ENCODE peak calls at places on chromosomes 11 and 22, in eight cellular contexts. I is ovary; D is pulmonary artery endothelial cell; X is substantia nigra; Y is psoas muscle; G is stimulated activated CD4-positive, alpha-beta T cell treated with anti-CD3 and anti-CD28 coated beads, TNF-alpha, amount 100 ng/mL, for 1 hour; C is GM12865; H is LoVo. Q is an unnamed sample.

GRCh38 chr11:43268786-43269185 is 43.0 kb upstream of the API5 start:
- DNase-seq in I (no peak), D (no peak), X (no peak), Y (no peak), G (no peak), C (no peak), H (no peak), Q (no peak)

GRCh38 chr11:74507582-74507981 is 14.1 kb upstream of the LIPT2 start:
- DNase-seq in I (no peak), D (no peak), X (no peak), Y (no peak), G (no peak), C (no peak), H (no peak), Q (no peak)

GRCh38 chr11:48041877-48042698 is 61.7 kb downstream of the PTPRJ start:
- DNase-seq in I (no peak), D (no peak), X (no peak), Y (no peak), G (no peak), C (no peak), H (no peak), Q (no peak)

GRCh38 chr11:91947215-91947614 is 277.4 kb upstream of the FAT3 start:
- DNase-seq in I (no peak), D (no peak), X (no peak), Y (no peak), G (no peak), C (no peak), H (no peak), Q (peak)

GRCh38 chr11:70490208-70490607 is 91.9 kb downstream of the CTTN start:
- DNase-seq in I (no peak), D (no peak), X (no peak), Y (peak), G (no peak), C (peak), H (no peak), Q (no peak)

GRCh38 chr11:117381481-117381880 is 53.8 kb downstream of the CEP164 start:
- DNase-seq in I (no peak), D (no peak), X (no peak), Y (no peak), G (no peak), C (no peak), H (no peak), Q (no peak)

GRCh38 chr11:19808076-19808911 is 95.7 kb downstream of the NAV2 start:
- DNase-seq in I (no peak), D (no peak), X (no peak), Y (no peak), G (no peak), C (no peak), H (no peak), Q (no peak)

GRCh38 chr11:12071574-12071973 is 38.8 kb upstream of the MICAL2 start:
- DNase-seq in I (no peak), D (no peak), X (no peak), Y (no peak), G (no peak), C (no peak), H (no peak), Q (no peak)

GRCh38 chr22:36966851-36967535 is 52.3 kb downstream of the TST start:
- DNase-seq in I (no peak), D (no peak), X (no peak), Y (no peak), G (no peak), C (no peak), H (no peak), Q (no peak)

GRCh38 chr11:97361812-97362378 is 972.1 kb downstream of the JRKL start:
- DNase-seq in I (no peak), D (no peak), X (no peak), Y (no peak), G (no peak), C (no peak), H (no peak), Q (peak)

Q was measured in OCI-M1.